ENCODE peak calls at places on chromosomes 16 and 17, in four cellular contexts. I is AG04450, T is fibroblast of pulmonary artery, E is AG10803. S is an unnamed sample.
A peak's percentile ranks its signal among the peaks of the same experiment; 100 is the strongest.

GRCh38 chr16:88616736-88617135 is 21.6 kb upstream of the IL17C start:
- DNase-seq in I (no peak), E (no peak), T (no peak), S (no peak)

GRCh38 chr17:31452561-31453110 is 61.2 kb downstream of the RAB11FIP4 start:
- DNase-seq in I (no peak), T (no peak), E (no peak), S (no peak)

GRCh38 chr16:14509675-14510132 is 120.4 kb downstream of the PARN start:
- DNase-seq in E (peak; percentile 54), I (no peak), T (peak; percentile 62), S (no peak)

GRCh38 chr17:57356153-57356721 is 99.9 kb downstream of the MSI2 start:
- DNase-seq in I (no peak), T (no peak), E (no peak), S (no peak)

GRCh38 chr17:78883090-78883532 is 19.9 kb downstream of the CEP295NL start:
- DNase-seq in E (peak; percentile 95), T (peak; percentile 79), I (no peak), S (peak; percentile 81)

GRCh38 chr17:62085511-62086408 is 20.7 kb upstream of the MED13 start:
- DNase-seq in I (no peak), T (no peak), E (peak; percentile 69), S (peak; percentile 30)

GRCh38 chr17:56528636-56529170 is 64.8 kb upstream of the NOG start:
- DNase-seq in I (no peak), T (no peak), E (no peak), S (no peak)

GRCh38 chr16:28604186-28604565 is 5.7 kb downstream of the SULT1A1 start:
- DNase-seq in T (no peak), E (no peak), I (no peak), S (no peak)

GRCh38 chr17:2926019-2926650 is 129.9 kb downstream of the RAP1GAP2 start:
- DNase-seq in I (no peak), T (peak; percentile 23), E (no peak), S (no peak)

GRCh38 chr17:73396429-73397277 is 84.9 kb upstream of the CDC42EP4 start:
- DNase-seq in I (no peak), E (no peak), T (no peak), S (no peak)

GRCh38 chr17:46979023-46979870 is at the start of gene RPRML:
- DNase-seq in I (no peak), T (peak; percentile 7), E (no peak), S (no peak)
- H3K4me3 ChIP-seq in I (peak within 1 kb of the TSS; percentile 43), T (peak within 1 kb of the TSS; percentile 29), E (peak within 1 kb of the TSS; percentile 31), S (peak within 1 kb of the TSS; percentile 47)

DNA sequence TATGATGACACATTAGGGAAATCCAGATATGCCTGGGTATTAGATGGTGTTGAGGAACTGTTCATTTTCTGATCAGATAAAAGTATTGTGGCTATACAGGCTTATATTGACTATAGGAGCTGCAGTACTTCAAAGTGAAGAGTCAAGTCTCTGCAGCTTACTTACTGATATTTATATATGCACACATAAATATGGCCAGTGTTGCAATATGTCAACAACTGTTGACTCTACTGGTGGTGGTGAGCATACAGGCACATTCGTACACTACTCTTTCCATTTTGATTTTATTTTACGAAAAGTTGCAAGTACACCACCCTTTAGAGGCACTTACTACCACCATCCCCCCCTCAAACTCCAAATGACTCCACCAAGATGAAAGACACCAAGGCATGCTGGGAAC is 2.5 kb downstream of the CIAO2B start:
- DNase-seq in I (no peak), E (no peak), T (no peak), S (no peak)
- TF ChIP-seq CTCF in I (no peak), E (no peak), T (no peak), S (no peak)

DNA sequence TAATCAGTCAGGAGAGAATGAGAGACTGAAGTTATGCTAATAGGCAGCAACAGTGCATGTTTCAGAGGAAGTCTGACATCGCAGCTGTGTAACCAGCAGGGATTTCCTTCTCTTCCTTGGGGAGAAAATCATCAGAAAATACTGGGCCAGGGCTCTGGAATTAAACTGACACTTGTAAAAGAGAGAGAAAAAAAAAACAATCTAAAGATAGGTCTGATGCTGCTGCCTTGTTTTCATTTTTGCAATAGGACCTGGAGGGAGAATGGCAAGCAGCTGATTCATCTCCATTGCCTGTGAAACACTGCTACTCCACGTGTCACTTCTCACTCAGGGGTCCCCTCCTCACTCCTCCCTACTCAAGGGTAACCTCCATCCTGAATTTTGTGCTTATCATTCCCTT is 17.7 kb upstream of the CORO6 start:
- DNase-seq in I (peak; percentile 27), T (peak; percentile 64), E (peak; percentile 66), S (no peak)
- H3K4me3 ChIP-seq in I (no peak overlapping the region), T (no peak overlapping the region), E (no peak overlapping the region), S (no peak overlapping the region)

DNA sequence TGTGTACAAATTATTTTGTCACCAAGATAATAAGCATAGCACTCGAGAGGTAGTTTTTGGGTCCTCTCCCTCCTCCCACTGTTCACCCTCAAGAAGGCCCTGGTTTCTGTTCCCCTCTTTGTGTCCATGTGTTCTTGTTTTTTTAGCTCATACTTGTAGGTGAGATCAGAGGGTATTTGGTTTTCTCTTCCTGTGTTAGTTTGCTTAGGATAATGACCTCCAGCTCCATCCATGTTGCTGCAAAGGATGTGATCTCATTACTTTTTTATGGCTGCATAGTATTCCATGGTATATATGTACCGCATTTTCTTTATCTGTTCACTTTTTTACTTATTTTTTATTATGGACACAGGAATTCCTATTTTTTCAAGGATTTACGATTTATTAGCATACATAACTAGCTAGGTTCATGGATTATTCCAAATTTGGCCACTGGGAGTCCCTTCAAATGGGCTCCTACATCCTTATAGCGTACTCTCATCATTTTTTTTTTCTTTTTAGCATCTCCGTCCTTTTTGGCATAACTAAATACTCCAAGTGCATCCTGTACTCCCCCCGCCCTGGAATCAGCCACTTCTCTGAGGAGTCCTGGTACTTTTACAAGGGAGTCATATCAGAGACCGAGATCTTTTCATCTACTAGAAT is 7.3 kb downstream of the TADA2A start:
- DNase-seq in T (no peak), I (no peak), E (no peak), S (no peak)
- TF ChIP-seq CTCF in T (peak; percentile 40), I (peak; percentile 42), E (peak; percentile 37), S (no peak)

GRCh38 chr17:17793378-17794214 is 43.2 kb downstream of the SREBF1 start:
- DNase-seq in E (no peak), T (no peak), I (no peak), S (no peak)

GRCh38 chr17:17794382-17794781 is 42.4 kb downstream of the SREBF1 start:
- DNase-seq in E (no peak), T (no peak), I (no peak), S (no peak)

GRCh38 chr17:17790673-17791464 is 45.9 kb downstream of the SREBF1 start:
- DNase-seq in T (no peak), I (no peak), E (no peak), S (no peak)

GRCh38 chr17:17792143-17792550 is 44.6 kb downstream of the SREBF1 start:
- DNase-seq in T (no peak), I (no peak), E (no peak), S (no peak)

DNA sequence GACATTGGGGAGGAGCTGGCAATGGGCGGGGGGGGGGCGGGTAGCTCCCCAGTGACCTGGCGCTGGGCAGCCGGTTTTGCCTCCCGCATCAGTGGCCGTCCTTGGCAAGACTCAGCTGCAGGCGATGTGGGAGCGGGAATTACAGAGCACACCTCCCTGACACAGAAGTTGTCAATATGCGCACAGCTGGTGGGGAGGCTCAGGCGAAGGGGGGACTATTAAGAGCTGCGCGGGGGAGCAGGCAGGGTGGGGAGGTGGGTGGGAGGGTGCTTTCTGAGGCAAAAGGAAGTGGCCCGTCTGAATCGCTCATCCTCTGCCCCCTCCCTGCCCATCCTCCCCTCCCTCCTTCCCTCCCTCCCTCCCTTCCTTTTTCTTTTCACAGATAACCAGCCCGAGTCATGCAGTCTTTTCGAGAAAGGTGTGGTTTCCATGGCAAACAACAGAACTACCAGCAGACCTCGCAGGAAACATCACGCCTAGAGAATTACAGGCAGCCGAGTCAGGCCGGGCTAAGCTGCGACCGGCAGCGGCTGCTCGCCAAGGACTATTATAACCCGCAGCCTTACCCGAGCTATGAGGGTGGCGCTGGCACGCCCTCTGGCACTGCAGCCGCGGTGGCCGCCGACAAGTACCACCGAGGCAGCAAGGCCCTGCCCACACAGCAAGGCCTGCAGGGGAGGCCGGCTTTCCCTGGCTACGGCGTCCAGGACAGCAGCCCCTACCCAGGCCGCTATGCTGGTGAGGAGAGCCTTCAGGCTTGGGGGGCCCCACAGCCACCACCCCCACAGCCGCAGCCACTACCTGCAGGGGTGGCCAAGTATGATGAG is 44.0 kb downstream of the SREBF1 start:
- DNase-seq in T (peak; percentile 91), E (peak; percentile 51), I (no peak), S (no peak)
- H3K4me3 ChIP-seq in T (no peak overlapping the region), E (no peak overlapping the region), I (no peak overlapping the region), S (no peak overlapping the region)

DNA sequence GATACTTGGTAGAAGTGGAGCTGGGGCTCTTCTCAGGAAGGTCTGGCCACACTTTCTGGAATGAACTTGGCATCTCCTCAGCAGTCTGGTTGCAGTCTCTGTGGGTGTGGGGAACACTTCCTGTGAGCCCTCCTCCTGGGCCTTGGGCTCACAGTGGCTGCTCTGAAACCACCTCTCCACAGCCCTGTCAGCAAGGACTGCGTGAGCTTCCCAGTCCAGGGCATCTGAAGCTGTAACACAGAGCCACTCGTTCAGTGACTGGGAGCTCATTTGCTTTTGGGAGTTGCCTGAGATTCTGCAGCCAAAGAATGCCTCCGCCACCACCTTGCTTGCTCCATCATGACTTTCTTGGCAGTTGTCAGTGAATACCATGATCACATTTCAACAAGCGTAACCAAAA is 60.0 kb downstream of the CLEC16A start:
- DNase-seq in I (no peak), E (peak; percentile 67), T (peak; percentile 31), S (no peak)
- TF ChIP-seq CTCF in I (no peak), E (no peak), T (no peak), S (no peak)

GRCh38 chr17:77530591-77530990 is 389.8 kb downstream of the SEC14L1 start:
- DNase-seq in I (no peak), T (no peak), E (no peak), S (no peak)

GRCh38 chr17:77529328-77529650 is 388.5 kb downstream of the SEC14L1 start:
- DNase-seq in T (no peak), E (no peak), I (no peak), S (no peak)

GRCh38 chr17:77527394-77527793 is 386.6 kb downstream of the SEC14L1 start:
- DNase-seq in E (no peak), I (no peak), T (no peak), S (no peak)

GRCh38 chr17:77527836-77528505 is 387.2 kb downstream of the SEC14L1 start:
- DNase-seq in I (no peak), E (no peak), T (no peak), S (no peak)

DNA sequence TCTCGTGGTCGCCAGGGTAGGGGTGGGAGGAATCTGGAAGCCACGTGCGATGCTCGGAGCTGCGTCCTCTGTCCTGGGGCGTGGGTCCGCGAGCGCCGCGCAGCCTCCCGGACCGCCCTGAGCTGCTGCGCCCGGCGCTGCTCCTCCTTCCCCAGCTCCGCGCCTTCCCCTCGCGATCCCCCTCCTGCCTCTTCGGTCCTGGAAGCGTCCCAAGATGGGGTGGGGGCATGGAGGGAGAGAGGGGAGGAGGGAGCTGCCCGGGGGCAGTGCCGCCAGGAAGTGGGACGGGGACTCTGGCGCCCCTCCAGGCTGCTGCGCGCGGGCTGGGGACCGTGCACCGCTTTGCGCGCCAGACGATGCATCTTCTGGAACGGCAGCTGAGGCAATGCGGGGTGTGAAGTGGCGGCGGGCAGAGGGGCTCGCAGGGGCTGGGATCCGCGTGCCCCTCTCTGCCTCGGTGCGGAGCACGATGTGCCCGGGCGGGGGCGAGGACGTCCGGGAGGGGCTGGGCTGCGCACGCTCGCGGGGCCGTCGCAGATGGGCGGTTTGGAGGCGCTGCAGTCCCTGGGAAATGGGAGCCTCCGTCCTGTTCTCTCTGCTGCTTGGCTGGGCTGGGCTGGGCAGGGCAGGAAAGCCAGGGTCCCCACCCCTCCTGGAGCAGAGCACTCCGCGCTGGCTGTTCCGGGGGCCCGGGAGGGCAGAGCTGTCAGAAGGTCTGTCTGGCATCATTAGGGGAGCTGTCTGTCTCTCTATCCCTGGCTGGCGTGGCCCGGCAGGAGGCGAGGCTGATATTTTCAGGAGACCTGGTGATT is 388.0 kb downstream of the SEC14L1 start:
- DNase-seq in E (no peak), I (no peak), T (no peak), S (no peak)
- H3K4me3 ChIP-seq in E (no peak overlapping the region), I (peak overlapping the region; percentile 41), T (no peak overlapping the region), S (no peak overlapping the region)

S was measured in lung.